ENCODE peak calls at places on chromosomes 6 and 20, in ten cellular contexts. One of them, this sample, is unnamed.

GRCh38 chr6:73309784-73310502 is 44.1 kb downstream of the DPPA5 start:
- DNase-seq in natural killer cell: peak
- DNase-seq in AG10803: peak
- DNase-seq in heart left ventricle: peak
- DNase-seq in fibroblast of lung: peak
- DNase-seq in uterus: peak
- DNase-seq in fibroblast of the aortic adventitia: peak
- DNase-seq in GM20000: peak
- DNase-seq in foreskin fibroblast: peak
- DNase-seq in HepG2: no peak
- DNase-seq in this sample: no peak

GRCh38 chr6:136921521-136921935 is 573 bp upstream of the SLC35D3 start:
- DNase-seq in natural killer cell: no peak
- DNase-seq in AG10803: no peak
- DNase-seq in heart left ventricle: no peak
- DNase-seq in fibroblast of lung: no peak
- DNase-seq in uterus: no peak
- DNase-seq in fibroblast of the aortic adventitia: no peak
- DNase-seq in GM20000: no peak
- DNase-seq in foreskin fibroblast: peak
- DNase-seq in HepG2: no peak
- DNase-seq in this sample: no peak

GRCh38 chr6:163780993-163781392 is 366.5 kb downstream of the QKI start:
- DNase-seq in natural killer cell: no peak
- DNase-seq in AG10803: no peak
- DNase-seq in heart left ventricle: peak
- DNase-seq in fibroblast of lung: peak
- DNase-seq in uterus: no peak
- DNase-seq in fibroblast of the aortic adventitia: no peak
- DNase-seq in GM20000: no peak
- DNase-seq in foreskin fibroblast: no peak
- DNase-seq in HepG2: no peak
- DNase-seq in this sample: no peak

GRCh38 chr6:44180406-44180805 is 21.8 kb downstream of the CAPN11 start:
- DNase-seq in natural killer cell: no peak
- DNase-seq in AG10803: no peak
- DNase-seq in heart left ventricle: no peak
- DNase-seq in fibroblast of lung: no peak
- DNase-seq in uterus: no peak
- DNase-seq in fibroblast of the aortic adventitia: no peak
- DNase-seq in GM20000: no peak
- DNase-seq in foreskin fibroblast: no peak
- DNase-seq in HepG2: no peak
- DNase-seq in this sample: no peak

GRCh38 chr20:2799688-2800589 is 488 bp downstream of the CPXM1 start:
- DNase-seq in natural killer cell: no peak
- DNase-seq in AG10803: no peak
- DNase-seq in heart left ventricle: no peak
- DNase-seq in fibroblast of lung: peak
- DNase-seq in uterus: no peak
- DNase-seq in fibroblast of the aortic adventitia: peak
- DNase-seq in GM20000: peak
- DNase-seq in foreskin fibroblast: peak
- DNase-seq in HepG2: no peak
- DNase-seq in this sample: no peak

GRCh38 chr6:93048381-93048780 is 371.0 kb downstream of the EPHA7 start:
- DNase-seq in natural killer cell: no peak
- DNase-seq in AG10803: no peak
- DNase-seq in heart left ventricle: no peak
- DNase-seq in fibroblast of lung: no peak
- DNase-seq in uterus: no peak
- DNase-seq in fibroblast of the aortic adventitia: no peak
- DNase-seq in GM20000: no peak
- DNase-seq in foreskin fibroblast: no peak
- DNase-seq in HepG2: no peak
- DNase-seq in this sample: no peak

GRCh38 chr6:69398729-69399128 is 398.1 kb downstream of the LMBRD1 start:
- DNase-seq in natural killer cell: no peak
- DNase-seq in AG10803: no peak
- DNase-seq in heart left ventricle: no peak
- DNase-seq in fibroblast of lung: peak
- DNase-seq in uterus: no peak
- DNase-seq in fibroblast of the aortic adventitia: no peak
- DNase-seq in GM20000: no peak
- DNase-seq in foreskin fibroblast: no peak
- DNase-seq in HepG2: no peak
- DNase-seq in this sample: no peak

GRCh38 chr6:131159578-131159977 is 24.3 kb downstream of the AKAP7 start:
- DNase-seq in natural killer cell: no peak
- DNase-seq in AG10803: peak
- DNase-seq in heart left ventricle: no peak
- DNase-seq in fibroblast of lung: peak
- DNase-seq in uterus: no peak
- DNase-seq in fibroblast of the aortic adventitia: peak
- DNase-seq in GM20000: no peak
- DNase-seq in foreskin fibroblast: peak
- DNase-seq in HepG2: no peak
- DNase-seq in this sample: no peak

GRCh38 chr6:129578315-129578714 is 131.7 kb downstream of the ARHGAP18 start:
- DNase-seq in natural killer cell: no peak
- DNase-seq in AG10803: no peak
- DNase-seq in heart left ventricle: no peak
- DNase-seq in fibroblast of lung: no peak
- DNase-seq in uterus: no peak
- DNase-seq in fibroblast of the aortic adventitia: no peak
- DNase-seq in GM20000: no peak
- DNase-seq in foreskin fibroblast: no peak
- DNase-seq in HepG2: no peak
- DNase-seq in this sample: no peak

GRCh38 chr6:129576456-129576855 is 133.5 kb downstream of the ARHGAP18 start:
- DNase-seq in natural killer cell: no peak
- DNase-seq in AG10803: no peak
- DNase-seq in heart left ventricle: no peak
- DNase-seq in fibroblast of lung: no peak
- DNase-seq in uterus: no peak
- DNase-seq in fibroblast of the aortic adventitia: no peak
- DNase-seq in GM20000: no peak
- DNase-seq in foreskin fibroblast: no peak
- DNase-seq in HepG2: no peak
- DNase-seq in this sample: no peak

GRCh38 chr6:129577691-129578090 is 132.3 kb downstream of the ARHGAP18 start:
- DNase-seq in natural killer cell: no peak
- DNase-seq in AG10803: no peak
- DNase-seq in heart left ventricle: no peak
- DNase-seq in fibroblast of lung: no peak
- DNase-seq in uterus: no peak
- DNase-seq in fibroblast of the aortic adventitia: no peak
- DNase-seq in GM20000: no peak
- DNase-seq in foreskin fibroblast: no peak
- DNase-seq in HepG2: no peak
- DNase-seq in this sample: no peak

DNA sequence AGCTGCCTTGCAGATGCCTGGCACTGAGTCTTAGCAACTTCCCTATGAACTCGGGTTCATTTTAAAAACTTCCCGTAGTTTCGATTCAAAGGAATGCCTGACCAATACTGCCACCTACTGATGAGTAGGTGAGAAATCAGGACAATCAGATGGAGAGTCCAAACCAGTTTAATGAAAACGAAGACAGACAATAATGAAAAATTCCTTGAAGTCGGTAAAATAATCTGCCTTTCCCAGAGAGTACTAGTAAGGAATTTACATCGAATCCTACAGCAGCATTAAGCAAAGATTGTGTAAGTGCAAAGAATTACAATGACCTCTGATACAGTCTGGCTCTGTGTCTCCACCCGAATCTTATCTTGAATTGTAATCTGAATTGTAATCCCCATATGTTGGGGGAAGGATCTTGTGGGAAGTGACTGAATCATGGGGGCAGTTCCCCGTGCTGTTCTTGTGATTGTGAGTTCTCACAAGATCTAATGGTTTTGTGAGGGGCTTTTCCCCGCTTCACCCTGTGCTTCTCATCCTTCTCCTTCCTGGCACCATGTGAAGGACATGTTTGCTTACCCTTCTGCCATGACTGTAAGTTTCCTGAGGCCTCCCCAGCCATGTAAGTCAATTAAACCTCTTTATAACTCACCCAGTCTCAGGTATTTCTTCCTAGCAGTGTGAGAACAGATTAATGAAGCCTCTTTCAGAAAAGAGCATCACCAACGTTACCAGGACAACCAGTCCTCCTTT is 134.4 kb downstream of the ARHGAP18 start:
- DNase-seq in natural killer cell: no peak
- DNase-seq in AG10803: peak
- DNase-seq in heart left ventricle: no peak
- DNase-seq in fibroblast of lung: peak
- DNase-seq in uterus: no peak
- DNase-seq in fibroblast of the aortic adventitia: peak
- DNase-seq in GM20000: no peak
- DNase-seq in foreskin fibroblast: peak
- DNase-seq in HepG2: peak
- DNase-seq in this sample: no peak
- TF ChIP-seq CTCF in natural killer cell: peak
- TF ChIP-seq CTCF in AG10803: peak
- TF ChIP-seq CTCF in heart left ventricle: peak
- TF ChIP-seq CTCF in fibroblast of lung: peak
- TF ChIP-seq CTCF in uterus: peak
- TF ChIP-seq CTCF in fibroblast of the aortic adventitia: peak
- TF ChIP-seq CTCF in GM20000: no peak
- TF ChIP-seq CTCF in foreskin fibroblast: peak
- TF ChIP-seq CTCF in HepG2: peak
- TF ChIP-seq CTCF in this sample: peak

GRCh38 chr6:17103715-17104114 is 1.9 kb downstream of the STMND1 start:
- DNase-seq in natural killer cell: no peak
- DNase-seq in AG10803: no peak
- DNase-seq in heart left ventricle: no peak
- DNase-seq in fibroblast of lung: no peak
- DNase-seq in uterus: no peak
- DNase-seq in fibroblast of the aortic adventitia: no peak
- DNase-seq in GM20000: no peak
- DNase-seq in foreskin fibroblast: peak
- DNase-seq in HepG2: no peak
- DNase-seq in this sample: no peak
- TF ChIP-seq CTCF in natural killer cell: no peak
- TF ChIP-seq CTCF in AG10803: peak
- TF ChIP-seq CTCF in heart left ventricle: no peak
- TF ChIP-seq CTCF in fibroblast of lung: no peak
- TF ChIP-seq CTCF in uterus: no peak
- TF ChIP-seq CTCF in fibroblast of the aortic adventitia: no peak
- TF ChIP-seq CTCF in GM20000: no peak
- TF ChIP-seq CTCF in foreskin fibroblast: peak
- TF ChIP-seq CTCF in HepG2: peak
- TF ChIP-seq CTCF in this sample: peak

GRCh38 chr20:33835773-33836172 is 24.6 kb downstream of the CHMP4B start:
- DNase-seq in natural killer cell: no peak
- DNase-seq in AG10803: peak
- DNase-seq in heart left ventricle: no peak
- DNase-seq in fibroblast of lung: peak
- DNase-seq in uterus: peak
- DNase-seq in fibroblast of the aortic adventitia: peak
- DNase-seq in GM20000: no peak
- DNase-seq in foreskin fibroblast: peak
- DNase-seq in HepG2: no peak
- DNase-seq in this sample: no peak

GRCh38 chr20:33839591-33839990 is 28.4 kb downstream of the CHMP4B start:
- DNase-seq in natural killer cell: no peak
- DNase-seq in AG10803: no peak
- DNase-seq in heart left ventricle: peak
- DNase-seq in fibroblast of lung: no peak
- DNase-seq in uterus: no peak
- DNase-seq in fibroblast of the aortic adventitia: no peak
- DNase-seq in GM20000: no peak
- DNase-seq in foreskin fibroblast: no peak
- DNase-seq in HepG2: no peak
- DNase-seq in this sample: no peak

GRCh38 chr20:33837096-33837830 is 26.1 kb downstream of the CHMP4B start:
- DNase-seq in natural killer cell: no peak
- DNase-seq in AG10803: no peak
- DNase-seq in heart left ventricle: no peak
- DNase-seq in fibroblast of lung: no peak
- DNase-seq in uterus: no peak
- DNase-seq in fibroblast of the aortic adventitia: no peak
- DNase-seq in GM20000: no peak
- DNase-seq in foreskin fibroblast: no peak
- DNase-seq in HepG2: no peak
- DNase-seq in this sample: no peak

GRCh38 chr20:33840759-33841438 is 29.8 kb downstream of the CHMP4B start:
- DNase-seq in natural killer cell: no peak
- DNase-seq in AG10803: no peak
- DNase-seq in heart left ventricle: no peak
- DNase-seq in fibroblast of lung: no peak
- DNase-seq in uterus: no peak
- DNase-seq in fibroblast of the aortic adventitia: no peak
- DNase-seq in GM20000: no peak
- DNase-seq in foreskin fibroblast: no peak
- DNase-seq in HepG2: no peak
- DNase-seq in this sample: no peak

DNA sequence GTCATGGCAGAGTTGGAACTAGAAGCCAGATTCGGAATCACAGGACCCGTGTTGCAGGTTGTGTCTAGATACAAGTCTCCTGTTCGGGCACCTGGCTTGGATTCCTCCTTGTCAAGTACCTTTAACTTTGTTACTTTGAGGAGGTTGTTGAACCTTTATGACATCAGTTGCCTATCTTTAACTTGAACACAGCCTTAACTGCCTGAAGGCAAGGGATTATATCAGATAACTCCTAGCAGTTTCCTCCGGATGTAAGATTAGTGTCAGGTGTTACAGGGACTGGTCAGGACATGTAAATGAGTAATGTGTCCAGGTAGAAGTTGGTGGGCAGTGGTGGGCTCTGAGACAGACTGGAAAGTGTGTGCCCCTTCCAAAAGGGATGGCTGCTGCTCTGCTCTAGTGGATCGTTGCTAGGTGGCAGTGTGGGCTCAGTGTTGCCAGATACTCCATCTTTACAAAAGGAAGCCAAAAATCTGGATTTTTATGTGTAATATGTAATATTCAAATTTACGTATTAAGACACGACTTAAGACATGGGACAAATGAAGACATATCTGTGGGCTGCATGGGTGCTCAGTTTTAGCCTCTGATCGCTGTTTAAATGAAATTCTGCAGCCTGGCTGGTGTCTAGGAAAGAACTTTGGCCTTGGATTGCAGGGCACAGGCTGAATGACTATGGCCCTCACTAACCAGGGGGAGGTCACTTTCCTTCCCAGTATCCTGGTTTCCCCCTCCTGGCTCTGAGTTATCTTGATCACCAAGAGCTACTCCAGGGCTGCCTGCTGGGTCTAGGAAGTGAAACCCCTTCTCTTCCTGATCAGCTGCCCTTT is 27.1 kb downstream of the CHMP4B start:
- DNase-seq in natural killer cell: no peak
- DNase-seq in AG10803: no peak
- DNase-seq in heart left ventricle: no peak
- DNase-seq in fibroblast of lung: no peak
- DNase-seq in uterus: no peak
- DNase-seq in fibroblast of the aortic adventitia: no peak
- DNase-seq in GM20000: no peak
- DNase-seq in foreskin fibroblast: no peak
- DNase-seq in HepG2: no peak
- DNase-seq in this sample: no peak
- TF ChIP-seq CTCF in natural killer cell: no peak
- TF ChIP-seq CTCF in AG10803: no peak
- TF ChIP-seq CTCF in heart left ventricle: no peak
- TF ChIP-seq CTCF in fibroblast of lung: no peak
- TF ChIP-seq CTCF in uterus: no peak
- TF ChIP-seq CTCF in fibroblast of the aortic adventitia: no peak
- TF ChIP-seq CTCF in GM20000: no peak
- TF ChIP-seq CTCF in foreskin fibroblast: no peak
- TF ChIP-seq CTCF in HepG2: peak
- TF ChIP-seq CTCF in this sample: peak

DNA sequence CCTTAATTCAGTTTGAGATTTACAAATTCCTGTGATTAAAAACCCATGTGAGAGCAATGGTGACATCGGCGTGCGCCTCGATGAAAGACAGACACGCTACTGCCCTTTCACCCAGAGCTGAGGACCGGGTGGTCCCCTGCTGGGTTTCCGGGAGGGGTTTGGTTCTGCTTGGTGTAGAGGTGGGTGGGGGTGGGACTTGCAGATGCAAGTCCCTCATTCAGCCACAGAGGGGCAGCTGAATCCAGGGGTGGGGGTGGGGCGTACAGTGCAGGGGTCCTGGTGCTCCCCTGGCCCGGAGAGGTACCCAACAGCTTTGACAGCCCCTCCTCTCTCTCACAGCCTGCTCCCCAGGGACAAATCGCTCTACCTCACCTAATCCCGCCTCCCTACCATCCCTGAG is 118.7 kb downstream of the JPH2 start:
- DNase-seq in natural killer cell: no peak
- DNase-seq in AG10803: no peak
- DNase-seq in heart left ventricle: no peak
- DNase-seq in fibroblast of lung: no peak
- DNase-seq in uterus: no peak
- DNase-seq in fibroblast of the aortic adventitia: no peak
- DNase-seq in GM20000: no peak
- DNase-seq in foreskin fibroblast: no peak
- DNase-seq in HepG2: no peak
- DNase-seq in this sample: no peak
- TF ChIP-seq CTCF in natural killer cell: no peak
- TF ChIP-seq CTCF in AG10803: no peak
- TF ChIP-seq CTCF in heart left ventricle: no peak
- TF ChIP-seq CTCF in fibroblast of lung: no peak
- TF ChIP-seq CTCF in uterus: no peak
- TF ChIP-seq CTCF in fibroblast of the aortic adventitia: no peak
- TF ChIP-seq CTCF in GM20000: no peak
- TF ChIP-seq CTCF in foreskin fibroblast: no peak
- TF ChIP-seq CTCF in HepG2: no peak
- TF ChIP-seq CTCF in this sample: no peak